ENCODE peak calls at places on chromosomes 5 and 9, in six cellular contexts. X is brain microvascular endothelial cell; F is CD4-positive, CD25-positive, alpha-beta regulatory T cell; L is bronchial epithelial cell; I is heart right ventricle; O is small intestine. Y is an unnamed sample.

GRCh38 chr9:112841261-112841660 is 49.4 kb downstream of the SLC46A2 start:
- DNase-seq in I (no peak), O (peak; percentile 19), X (no peak), F (no peak), L (no peak), Y (no peak)

GRCh38 chr5:180340856-180341255 is 12.3 kb downstream of the GFPT2 start:
- DNase-seq in F (no peak), I (no peak), X (no peak), L (no peak), O (no peak), Y (peak; percentile 39)

GRCh38 chr5:16712600-16712999 is 95.8 kb upstream of the RETREG1 start:
- DNase-seq in X (no peak), F (no peak), I (no peak), L (no peak), O (no peak), Y (no peak)

GRCh38 chr5:133827001-133827400 is 141.4 kb downstream of the C5orf15 start:
- DNase-seq in X (no peak), F (no peak), O (no peak), I (no peak), L (no peak), Y (no peak)

GRCh38 chr5:41346609-41347008 is 133.3 kb upstream of the C6 start:
- DNase-seq in F (no peak), X (no peak), L (peak; percentile 9), O (peak; percentile 25), I (no peak), Y (no peak)

GRCh38 chr5:151066920-151067319 is 13.9 kb downstream of the TNIP1 start:
- DNase-seq in O (no peak), L (no peak), F (no peak), I (no peak), X (no peak), Y (no peak)

GRCh38 chr5:117333011-117333410 is 758.4 kb upstream of the SEMA6A start:
- DNase-seq in F (no peak), X (no peak), O (no peak), I (no peak), L (no peak), Y (no peak)

GRCh38 chr5:84213212-84213611 is 171.5 kb downstream of the EDIL3 start:
- DNase-seq in I (no peak), L (no peak), F (no peak), X (no peak), O (no peak), Y (no peak)

GRCh38 chr5:68257207-68257606 is 41.7 kb downstream of the PIK3R1 start:
- DNase-seq in X (no peak), F (no peak), O (no peak), L (no peak), I (no peak), Y (no peak)

GRCh38 chr9:99998266-99998665 is 91.8 kb downstream of the STX17 start:
- DNase-seq in L (no peak), I (no peak), F (no peak), O (no peak), X (no peak), Y (no peak)

GRCh38 chr9:106596984-106597383 is 266.0 kb upstream of the ZNF462 start:
- DNase-seq in X (no peak), I (no peak), L (no peak), F (no peak), O (no peak), Y (no peak)

GRCh38 chr9:72038408-72038807 is 22.0 kb downstream of the C9orf57 start:
- DNase-seq in O (peak; percentile 48), I (peak; percentile 14), X (no peak), L (peak; percentile 79), F (no peak), Y (no peak)

GRCh38 chr5:36459191-36460135 is 146.9 kb upstream of the SLC1A3 start:
- DNase-seq in X (no peak), L (peak; percentile 82), I (no peak), F (no peak), O (peak; percentile 4), Y (no peak)

GRCh38 chr9:136856541-136857141 is 4.5 kb downstream of the MAMDC4 start:
- DNase-seq in L (no peak), F (no peak), O (no peak), X (no peak), I (peak; percentile 12), Y (no peak)

GRCh38 chr5:15105799-15106393 is 234.3 kb upstream of the ANKH start:
- DNase-seq in F (no peak), O (peak; percentile 53), X (peak; percentile 47), L (peak; percentile 54), I (no peak), Y (peak; percentile 56)

GRCh38 chr5:6872441-6873160 is 159.4 kb downstream of the TENT4A start:
- DNase-seq in L (no peak), F (no peak), I (no peak), O (no peak), X (no peak), Y (no peak)

GRCh38 chr9:16612627-16613026 is 257.8 kb downstream of the BNC2 start:
- DNase-seq in I (no peak), L (no peak), O (no peak), X (no peak), F (no peak), Y (peak; percentile 32)

GRCh38 chr9:87517732-87518131 is 20.1 kb downstream of the DAPK1 start:
- DNase-seq in F (no peak), X (no peak), L (no peak), O (no peak), I (no peak), Y (no peak)

GRCh38 chr5:151721812-151722391 is 35.2 kb upstream of the SPARC start:
- DNase-seq in O (peak; percentile 72), X (no peak), I (no peak), F (no peak), L (peak; percentile 52), Y (no peak)

GRCh38 chr5:154078305-154078704 is 39.5 kb downstream of the MFAP3 start:
- DNase-seq in X (no peak), I (no peak), F (no peak), L (no peak), O (no peak), Y (no peak)

GRCh38 chr5:178331491-178331981 is 98.9 kb upstream of the PHYKPL start:
- DNase-seq in X (no peak), O (peak; percentile 73), I (peak; percentile 70), L (peak; percentile 16), F (no peak), Y (no peak)

GRCh38 chr5:523658-524441 is 399 bp downstream of the SLC9A3 start:
- DNase-seq in L (no peak), F (no peak), X (no peak), I (no peak), O (no peak), Y (no peak)

GRCh38 chr5:525916-526315 is 1.7 kb upstream of the SLC9A3 start:
- DNase-seq in F (no peak), I (peak; percentile 1), L (no peak), X (no peak), O (no peak), Y (no peak)

GRCh38 chr5:525164-525761 is 1.0 kb upstream of the SLC9A3 start:
- DNase-seq in L (no peak), F (no peak), X (no peak), O (no peak), I (peak; percentile 3), Y (no peak)

GRCh38 chr5:522899-523657 is 1.2 kb downstream of the SLC9A3 start:
- DNase-seq in O (peak; percentile 77), X (no peak), I (no peak), L (no peak), F (no peak), Y (no peak)

GRCh38 chr5:524442-525163 is at the start of gene SLC9A3:
- DNase-seq in O (no peak), L (no peak), X (no peak), F (no peak), I (peak; percentile 1), Y (no peak)
- H3K27me3 ChIP-seq in O (peaks cover 39% of the 10 kb centered on the region), L (peaks cover 49% of the 10 kb centered on the region), X (peaks cover 74% of the 10 kb centered on the region), F (peaks cover 7% of the 10 kb centered on the region), I (peaks cover 97% of the 10 kb centered on the region), Y (peaks cover 78% of the 10 kb centered on the region)

GRCh38 chr5:3153226-3153858 is 401.9 kb upstream of the IRX2 start:
- DNase-seq in O (no peak), X (no peak), L (no peak), F (no peak), I (no peak), Y (no peak)

GRCh38 chr5:3153906-3154305 is 402.4 kb upstream of the IRX2 start:
- DNase-seq in I (no peak), F (no peak), L (no peak), O (no peak), X (no peak), Y (no peak)

GRCh38 chr5:3157214-3157613 is 405.7 kb upstream of the IRX2 start:
- DNase-seq in F (no peak), X (no peak), O (no peak), I (no peak), L (no peak), Y (no peak)

GRCh38 chr5:3155717-3156116 is 404.2 kb upstream of the IRX2 start:
- DNase-seq in L (no peak), X (no peak), O (no peak), I (no peak), F (no peak), Y (no peak)

DNA sequence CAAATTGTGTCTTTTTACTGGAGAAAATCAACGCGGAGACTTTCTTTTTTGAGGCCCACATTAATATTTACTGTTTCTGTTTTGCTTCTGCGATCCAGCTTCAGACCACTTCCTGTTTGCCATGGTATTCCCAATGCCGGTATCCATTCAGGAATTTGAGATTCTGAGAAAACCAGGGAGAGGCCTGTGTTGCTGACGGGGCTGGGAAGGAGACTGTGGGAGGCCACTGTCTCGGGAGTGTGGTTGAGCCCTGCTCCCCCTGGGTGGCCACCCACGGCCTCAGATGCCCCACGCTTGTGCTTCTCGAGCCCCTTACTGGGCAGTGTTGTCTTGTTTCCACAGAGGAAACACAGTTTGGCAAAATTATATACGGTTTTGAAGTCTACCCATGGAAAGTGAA is 403.6 kb upstream of the IRX2 start:
- DNase-seq in X (no peak), L (no peak), O (no peak), F (no peak), I (no peak), Y (no peak)
- H3K27me3 ChIP-seq in X (no peaks in the 10 kb centered on the region), L (no peaks in the 10 kb centered on the region), O (no peaks in the 10 kb centered on the region), F (no peaks in the 10 kb centered on the region), I (no peaks in the 10 kb centered on the region), Y (no peaks in the 10 kb centered on the region)

GRCh38 chr5:10334830-10335229 is 18.7 kb upstream of the MARCHF6 start:
- DNase-seq in X (no peak), F (no peak), I (no peak), O (no peak), L (no peak), Y (no peak)

GRCh38 chr5:10331341-10331796 is 22.1 kb upstream of the MARCHF6 start:
- DNase-seq in I (peak; percentile 64), O (peak; percentile 33), L (no peak), F (no peak), X (peak; percentile 60), Y (no peak)

GRCh38 chr5:10335711-10336470 is 17.6 kb upstream of the MARCHF6 start:
- DNase-seq in L (no peak), X (no peak), F (no peak), O (no peak), I (no peak), Y (peak; percentile 59)

GRCh38 chr5:10332301-10332700 is 21.2 kb upstream of the MARCHF6 start:
- DNase-seq in L (no peak), I (no peak), O (no peak), F (no peak), X (no peak), Y (no peak)

GRCh38 chr5:10333154-10334006 is 20.1 kb upstream of the MARCHF6 start:
- DNase-seq in F (no peak), L (no peak), X (no peak), O (peak; percentile 50), I (peak; percentile 59), Y (peak; percentile 43)
- H3K27me3 ChIP-seq in F (peaks cover 24% of the 10 kb centered on the region), L (peaks cover 8% of the 10 kb centered on the region), X (no peaks in the 10 kb centered on the region), O (no peaks in the 10 kb centered on the region), I (no peaks in the 10 kb centered on the region), Y (peaks cover 16% of the 10 kb centered on the region)

GRCh38 chr5:32708949-32709348 is 2.2 kb upstream of the NPR3 start:
- DNase-seq in O (no peak), I (no peak), L (no peak), X (no peak), F (no peak), Y (no peak)
- H3K27me3 ChIP-seq in O (peaks cover 24% of the 10 kb centered on the region), I (peaks cover 22% of the 10 kb centered on the region), L (peaks cover 13% of the 10 kb centered on the region), X (no peaks in the 10 kb centered on the region), F (peaks cover 1% of the 10 kb centered on the region), Y (peaks cover 33% of the 10 kb centered on the region)